ENCODE peak calls at places on chromosome 22, in six cellular contexts. E is GM23338, Y is stomach, Q is coronary artery, D is fibroblast of lung, K is left lung. G is an unnamed sample.
A peak's percentile ranks its signal among the peaks of the same experiment; 100 is the strongest.

GRCh38 chr22:38951734-38952133 is 5.7 kb upstream of the APOBEC3A start:
- DNase-seq in E (no peak), Y (no peak), Q (no peak), D (no peak), K (peak; percentile 26), G (no peak)

GRCh38 chr22:49181431-49181830 is 646.2 kb downstream of the BRD1 start:
- DNase-seq in E (no peak), Y (no peak), Q (no peak), D (no peak), K (no peak), G (no peak)

GRCh38 chr22:20510811-20511577 is 3.6 kb downstream of the MED15 start:
- DNase-seq in E (no peak), Y (no peak), Q (no peak), D (no peak), K (no peak), G (no peak)

GRCh38 chr22:20076627-20077172 is 3.3 kb upstream of the DGCR8 start:
- DNase-seq in E (peak; percentile 41), Y (no peak), Q (no peak), D (no peak), K (no peak), G (no peak)

GRCh38 chr22:44170470-44170869 is 10.3 kb upstream of the PARVG start:
- DNase-seq in E (no peak), Y (no peak), Q (no peak), D (no peak), K (no peak), G (no peak)

GRCh38 chr22:40685406-40685805 is 6.1 kb downstream of the MCHR1 start:
- DNase-seq in E (no peak), Y (no peak), Q (no peak), D (no peak), K (no peak), G (no peak)

GRCh38 chr22:40588726-40589125 is 47.8 kb downstream of the MRTFA start:
- DNase-seq in E (no peak), Y (no peak), Q (no peak), D (no peak), K (peak; percentile 38), G (peak; percentile 46)

GRCh38 chr22:41499624-41500280 is 30.8 kb downstream of the ACO2 start:
- DNase-seq in E (no peak), Y (no peak), Q (no peak), D (no peak), K (no peak), G (no peak)

GRCh38 chr22:48188211-48188845 is 1425.9 kb downstream of the TBC1D22A start:
- DNase-seq in E (no peak), Y (no peak), Q (peak; percentile 43), D (no peak), K (no peak), G (no peak)

GRCh38 chr22:43501951-43502874 is 90.4 kb downstream of the MPPED1 start:
- DNase-seq in E (no peak), Y (no peak), Q (no peak), D (no peak), K (no peak), G (no peak)

GRCh38 chr22:28143206-28143605 is 224.2 kb upstream of the PITPNB start:
- DNase-seq in E (no peak), Y (no peak), Q (no peak), D (peak; percentile 49), K (no peak), G (no peak)

GRCh38 chr22:40348025-40348658 is 1.8 kb downstream of the ADSL start:
- DNase-seq in E (peak; percentile 65), Y (peak; percentile 58), Q (no peak), D (peak; percentile 45), K (no peak), G (no peak)

GRCh38 chr22:19844423-19845368 is 10.0 kb downstream of the GNB1L start:
- DNase-seq in E (no peak), Y (peak; percentile 57), Q (no peak), D (peak; percentile 56), K (peak; percentile 76), G (peak; percentile 28)

GRCh38 chr22:42317691-42318547 is 47.5 kb upstream of the TCF20 start:
- DNase-seq in E (peak; percentile 70), Y (peak; percentile 58), Q (no peak), D (no peak), K (peak; percentile 72), G (no peak)

GRCh38 chr22:27093422-27093821 is 436.0 kb downstream of the MIAT start:
- DNase-seq in E (no peak), Y (no peak), Q (no peak), D (no peak), K (no peak), G (no peak)

GRCh38 chr22:45672564-45673481 is 1.2 kb downstream of the ATXN10 start:
- DNase-seq in E (no peak), Y (no peak), Q (no peak), D (no peak), K (no peak), G (no peak)

GRCh38 chr22:23228503-23228902 is 48.2 kb downstream of the BCR start:
- DNase-seq in E (no peak), Y (no peak), Q (no peak), D (no peak), K (no peak), G (no peak)

DNA sequence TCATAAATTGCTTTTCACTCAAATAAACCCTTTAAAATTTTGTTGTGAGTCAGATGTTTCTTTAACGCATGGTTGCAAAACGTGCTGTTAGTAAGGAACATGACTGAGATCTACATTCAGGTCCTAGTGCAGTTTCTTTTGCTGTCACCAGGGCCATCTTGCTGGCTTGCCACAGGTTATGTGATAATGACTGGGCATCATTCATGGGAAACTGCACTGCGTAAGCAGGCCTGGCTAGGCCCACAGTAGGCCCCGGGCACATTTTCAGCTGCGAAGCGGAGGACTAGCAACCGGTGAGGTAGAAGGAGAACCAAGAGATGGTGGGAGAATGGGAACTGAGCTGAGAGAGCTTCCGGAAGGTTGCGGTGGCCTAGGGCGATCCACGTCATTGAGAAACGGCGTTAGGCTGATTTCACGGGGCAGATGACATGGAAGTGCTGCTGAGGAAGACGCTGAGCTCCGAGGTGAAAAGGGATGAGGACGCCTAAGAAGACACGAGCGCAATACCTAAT is 3.2 kb upstream of the KLHDC7B start:
- DNase-seq in E (no peak), Y (no peak), Q (no peak), D (no peak), K (peak; percentile 67), G (no peak)
- TF ChIP-seq CTCF in E (no peak), Y (no peak), Q (no peak), D (no peak), K (no peak), G (no peak)

GRCh38 chr22:46844606-46845210 is 82.3 kb downstream of the TBC1D22A start:
- DNase-seq in E (no peak), Y (no peak), Q (peak; percentile 65), D (no peak), K (no peak), G (no peak)
- H3K4me3 ChIP-seq in E (no peak overlapping the region), Y (peak overlapping the region; percentile 21), Q (peak overlapping the region; percentile 50), D (no peak overlapping the region), K (no peak overlapping the region), G (no peak overlapping the region)

DNA sequence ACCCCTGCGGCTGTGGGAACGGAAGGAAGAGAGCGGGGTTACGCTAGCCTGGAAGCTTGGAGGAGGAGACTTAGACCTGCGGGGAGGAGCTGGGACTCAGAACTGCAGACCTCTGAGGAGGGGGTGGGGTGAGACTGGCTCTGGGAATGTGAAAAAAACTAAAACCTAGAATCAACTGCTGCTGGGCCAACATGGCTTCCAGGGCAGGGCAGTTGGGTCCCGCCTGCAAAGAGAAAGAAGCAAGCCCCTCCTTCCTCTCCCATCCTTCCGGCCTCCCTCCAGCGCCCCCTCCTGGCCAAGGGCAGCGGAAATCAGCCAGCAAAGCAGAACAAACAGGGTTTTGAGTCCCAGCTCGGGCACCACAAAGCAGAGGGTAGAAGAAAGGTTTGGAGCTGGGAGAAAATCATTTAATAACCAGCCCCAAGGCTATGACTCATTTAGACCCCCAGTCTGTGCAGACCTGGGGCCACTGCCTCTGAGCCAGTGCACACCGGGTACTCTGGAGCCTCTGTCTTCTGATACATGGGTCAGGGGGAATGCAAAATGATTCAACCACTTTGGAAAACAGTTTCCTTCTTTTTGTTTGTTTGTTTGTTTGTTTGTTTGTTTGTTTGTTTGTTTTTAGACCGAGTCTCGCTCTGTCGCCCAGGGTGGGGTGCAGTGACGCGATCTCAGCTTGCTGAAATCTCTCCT is 7.3 kb upstream of the NCF4 start:
- DNase-seq in E (peak; percentile 93), Y (peak; percentile 62), Q (no peak), D (peak; percentile 18), K (peak; percentile 82), G (no peak)
- TF ChIP-seq CTCF in E (peak; percentile 91), Y (no peak), Q (no peak), D (peak; percentile 63), K (peak; percentile 45), G (peak; percentile 69)

DNA sequence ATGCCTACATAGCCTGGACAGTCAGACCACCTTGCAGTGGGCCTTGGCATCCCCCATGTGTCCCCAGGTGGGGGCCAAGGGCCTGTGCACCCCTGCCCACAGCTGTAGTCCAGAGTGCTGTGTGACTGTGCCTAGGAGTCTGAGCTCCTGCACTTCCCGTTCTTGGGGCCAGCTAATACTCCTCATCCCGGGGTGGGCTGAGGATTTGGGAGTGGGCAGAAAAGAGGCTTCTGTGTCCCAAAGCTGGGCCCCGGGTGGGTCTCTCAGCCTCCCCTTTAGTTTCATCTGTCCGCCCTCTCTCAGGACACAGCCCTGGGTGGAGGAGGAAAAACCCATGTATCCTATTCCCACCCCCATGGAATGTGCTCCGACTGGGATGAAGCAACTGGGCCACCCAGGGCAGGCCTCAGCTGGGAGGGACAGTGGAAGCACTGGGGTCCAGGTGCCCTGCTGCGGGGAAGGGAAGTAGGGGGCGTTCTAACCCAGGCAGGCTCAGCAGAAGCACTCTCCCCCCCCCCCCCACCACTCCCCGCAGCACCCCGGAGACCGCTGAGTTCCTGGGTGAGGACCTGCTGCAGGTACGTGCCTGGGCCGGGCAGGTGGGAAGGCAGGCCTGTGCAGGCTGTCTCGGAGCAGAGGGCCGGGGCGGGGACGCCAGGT is 1.3 kb downstream of the SH3BP1 start:
- DNase-seq in E (no peak), Y (no peak), Q (no peak), D (no peak), K (no peak), G (no peak)
- H3K4me3 ChIP-seq in E (peak overlapping the region; percentile 89), Y (peak overlapping the region; percentile 60), Q (peak overlapping the region; percentile 79), D (no peak overlapping the region), K (peak overlapping the region; percentile 45), G (peak overlapping the region; percentile 78)